ENCODE peak calls at places on chromosomes 7 and 10, in five cellular contexts. I is A549, R is neural progenitor cell, W is H9, X is neuronal stem cell. P is an unnamed sample.

GRCh38 chr7:32892521-32893224 is 1.1 kb upstream of the KBTBD2 start:
- DNase-seq in I (peak; percentile 41), R (peak; percentile 69), W (peak; percentile 46), X (no peak), P (peak; percentile 55)

GRCh38 chr7:83359108-83359507 is 196.4 kb upstream of the PCLO start:
- DNase-seq in I (no peak), R (no peak), W (no peak), X (no peak), P (no peak)

GRCh38 chr7:132164558-132165130 is 411.6 kb downstream of the PLXNA4 start:
- DNase-seq in I (no peak), R (no peak), W (no peak), X (no peak), P (no peak)

GRCh38 chr7:126700807-126701604 is 551.7 kb downstream of the GRM8 start:
- DNase-seq in I (peak; percentile 82), R (peak; percentile 20), W (peak; percentile 81), X (peak; percentile 21), P (peak; percentile 99)

GRCh38 chr10:45566415-45566814 is 106.2 kb downstream of the ZFAND4 start:
- DNase-seq in I (no peak), R (no peak), W (no peak), X (no peak), P (no peak)

GRCh38 chr10:100504101-100504500 is 15.6 kb downstream of the SEC31B start:
- DNase-seq in I (no peak), R (no peak), W (no peak), X (no peak), P (no peak)

GRCh38 chr10:89389254-89389653 is 3.2 kb upstream of the IFIT1 start:
- DNase-seq in I (peak; percentile 57), R (peak; percentile 11), W (no peak), X (no peak), P (peak; percentile 56)

GRCh38 chr10:68784476-68784875 is 42.9 kb upstream of the STOX1 start:
- DNase-seq in I (no peak), R (no peak), W (no peak), X (no peak), P (no peak)

GRCh38 chr10:37222046-37222445 is 96.6 kb downstream of the ANKRD30A start:
- DNase-seq in I (no peak), R (no peak), W (no peak), X (no peak), P (no peak)

GRCh38 chr7:70828366-70828765 is 303.6 kb upstream of the GALNT17 start:
- DNase-seq in I (no peak), R (no peak), W (no peak), X (no peak), P (no peak)

GRCh38 chr10:58754419-58755180 is 241.9 kb downstream of the BICC1 start:
- DNase-seq in I (no peak), R (no peak), W (no peak), X (no peak), P (no peak)

GRCh38 chr10:58755688-58756087 is 243.0 kb downstream of the BICC1 start:
- DNase-seq in I (peak; percentile 62), R (no peak), W (no peak), X (no peak), P (peak; percentile 58)

GRCh38 chr10:58756126-58756525 is 243.5 kb downstream of the BICC1 start:
- DNase-seq in I (no peak), R (no peak), W (no peak), X (no peak), P (peak; percentile 36)

GRCh38 chr10:58758311-58758710 is 245.6 kb downstream of the BICC1 start:
- DNase-seq in I (no peak), R (no peak), W (no peak), X (no peak), P (no peak)

DNA sequence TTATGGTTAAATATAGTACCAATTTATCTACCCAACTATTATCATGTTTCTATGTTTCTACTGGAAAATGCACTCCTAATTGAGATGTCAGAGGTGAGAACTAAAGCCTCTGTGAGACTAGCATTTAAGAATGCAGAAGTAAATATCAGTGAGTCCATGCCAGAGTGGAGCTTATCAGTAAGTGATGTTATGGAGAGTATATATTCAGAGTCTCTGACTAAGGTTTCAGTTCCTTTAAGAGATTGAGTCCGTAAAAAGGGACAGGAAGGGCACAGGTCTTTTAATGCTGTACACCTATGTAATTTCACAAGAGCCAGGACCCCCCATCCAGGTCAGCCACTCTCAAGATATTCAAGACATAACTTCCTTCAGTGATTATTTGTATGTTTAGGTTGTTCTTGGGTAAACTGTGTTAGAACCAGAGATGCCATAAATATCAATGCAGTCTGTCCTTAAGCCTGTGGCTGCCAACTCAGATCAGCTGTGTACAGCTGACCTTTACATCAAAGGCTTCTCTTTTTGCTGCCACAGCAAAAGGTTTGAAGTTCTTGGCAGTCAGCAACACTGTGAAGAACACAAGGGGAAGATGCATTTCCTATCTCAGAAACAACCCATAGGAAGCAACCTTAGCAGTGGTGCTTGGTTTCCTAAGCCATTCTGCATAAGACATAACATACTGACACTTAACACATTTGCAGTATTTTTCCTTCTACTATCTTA is 244.8 kb downstream of the BICC1 start:
- DNase-seq in I (no peak), R (no peak), W (no peak), X (no peak), P (peak; percentile 89)
- H3K4me2 ChIP-seq in I (peak overlapping the region; percentile 92), R (no peak overlapping the region), W (no peak overlapping the region), X (no peak overlapping the region), P (peak overlapping the region; percentile 85)

GRCh38 chr10:59651902-59652301 is 57.7 kb downstream of the SLC16A9 start:
- DNase-seq in I (no peak), R (no peak), W (no peak), X (no peak), P (no peak)

GRCh38 chr10:59649606-59650346 is 59.9 kb downstream of the SLC16A9 start:
- DNase-seq in I (no peak), R (no peak), W (no peak), X (no peak), P (no peak)

GRCh38 chr10:59657724-59658123 is 51.9 kb downstream of the SLC16A9 start:
- DNase-seq in I (no peak), R (no peak), W (no peak), X (no peak), P (no peak)

GRCh38 chr10:59655309-59655708 is 54.3 kb downstream of the SLC16A9 start:
- DNase-seq in I (no peak), R (no peak), W (no peak), X (no peak), P (no peak)

GRCh38 chr10:59654007-59654406 is 55.6 kb downstream of the SLC16A9 start:
- DNase-seq in I (no peak), R (no peak), W (no peak), X (no peak), P (peak; percentile 81)
- H3K4me2 ChIP-seq in I (no peak overlapping the region), R (no peak overlapping the region), W (no peak overlapping the region), X (no peak overlapping the region), P (peak overlapping the region; percentile 62)

GRCh38 chr10:109931153-109931552 is 7.8 kb upstream of the XPNPEP1 start:
- DNase-seq in I (no peak), R (no peak), W (no peak), X (no peak), P (no peak)

GRCh38 chr10:109933984-109934565 is 10.8 kb upstream of the XPNPEP1 start:
- DNase-seq in I (no peak), R (no peak), W (peak; percentile 65), X (no peak), P (no peak)

GRCh38 chr10:109932391-109932790 is 9.1 kb upstream of the XPNPEP1 start:
- DNase-seq in I (no peak), R (no peak), W (no peak), X (no peak), P (no peak)

GRCh38 chr10:109937460-109937859 is 14.1 kb upstream of the XPNPEP1 start:
- DNase-seq in I (no peak), R (no peak), W (no peak), X (no peak), P (no peak)

GRCh38 chr10:109934958-109935793 is 11.9 kb upstream of the XPNPEP1 start:
- DNase-seq in I (no peak), R (peak; percentile 88), W (peak; percentile 92), X (peak; percentile 61), P (no peak)
- H3K4me2 ChIP-seq in I (no peak overlapping the region), R (peak overlapping the region; percentile 57), W (peak overlapping the region; percentile 18), X (no peak overlapping the region), P (no peak overlapping the region)

GRCh38 chr10:61842755-61843497 is 58.6 kb upstream of the ARID5B start:
- DNase-seq in I (no peak), R (no peak), W (no peak), X (no peak), P (no peak)
- H3K4me2 ChIP-seq in I (no peak overlapping the region), R (no peak overlapping the region), W (no peak overlapping the region), X (no peak overlapping the region), P (no peak overlapping the region)

GRCh38 chr10:34988397-34989067 is 101.6 kb downstream of the CUL2 start:
- DNase-seq in I (no peak), R (no peak), W (no peak), X (no peak), P (no peak)
- H3K4me2 ChIP-seq in I (no peak overlapping the region), R (no peak overlapping the region), W (no peak overlapping the region), X (no peak overlapping the region), P (no peak overlapping the region)

GRCh38 chr7:77658928-77659327 is 37.3 kb upstream of the RSBN1L start:
- DNase-seq in I (no peak), R (no peak), W (no peak), X (no peak), P (no peak)

GRCh38 chr7:77662869-77663268 is 33.4 kb upstream of the RSBN1L start:
- DNase-seq in I (no peak), R (no peak), W (no peak), X (no peak), P (no peak)

GRCh38 chr7:77667459-77668090 is 28.7 kb upstream of the RSBN1L start:
- DNase-seq in I (no peak), R (no peak), W (no peak), X (no peak), P (no peak)

GRCh38 chr7:77665161-77665560 is 31.1 kb upstream of the RSBN1L start:
- DNase-seq in I (no peak), R (no peak), W (no peak), X (no peak), P (no peak)

DNA sequence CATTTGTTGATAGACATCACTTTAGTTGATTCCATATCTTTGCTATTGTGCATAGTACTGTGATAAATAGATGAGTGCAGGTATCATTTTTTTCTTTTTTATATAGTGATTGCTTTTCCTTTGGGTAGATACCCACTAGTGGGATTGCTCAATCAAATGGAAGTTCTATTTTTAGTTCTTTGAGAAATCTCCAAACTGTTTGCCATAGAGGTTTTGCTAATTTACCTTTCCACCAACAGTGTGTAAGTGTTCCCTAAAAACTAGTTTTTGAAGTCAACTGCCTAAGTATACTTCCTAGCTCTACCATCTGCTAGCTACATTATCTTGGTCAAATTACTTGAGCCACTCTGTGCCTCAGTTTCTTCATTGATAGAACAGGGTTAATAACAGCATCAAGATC is 31.5 kb upstream of the RSBN1L start:
- DNase-seq in I (no peak), R (no peak), W (no peak), X (no peak), P (no peak)
- H3K4me2 ChIP-seq in I (no peak overlapping the region), R (no peak overlapping the region), W (no peak overlapping the region), X (no peak overlapping the region), P (no peak overlapping the region)

DNA sequence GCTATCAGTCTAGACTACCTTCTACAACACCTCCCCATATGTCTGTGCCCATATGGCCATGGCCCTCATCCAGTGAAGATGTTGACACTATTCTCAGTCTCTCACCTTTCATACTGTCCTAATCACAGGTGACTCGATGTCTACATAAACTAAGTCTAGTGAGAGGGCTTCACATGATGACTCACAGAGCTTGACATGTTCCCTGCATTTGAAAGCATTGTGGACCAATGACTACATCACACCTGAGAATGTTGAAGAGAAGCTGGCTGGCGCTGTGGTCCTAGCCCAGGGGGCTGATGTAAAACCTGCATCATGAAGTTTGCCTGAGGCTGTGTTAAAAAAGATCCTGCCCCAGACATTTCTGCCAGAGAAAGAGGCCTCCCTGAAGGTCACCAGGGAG is 167.2 kb downstream of the NPSR1 start:
- DNase-seq in I (no peak), R (no peak), W (no peak), X (no peak), P (no peak)
- H3K4me2 ChIP-seq in I (no peak overlapping the region), R (no peak overlapping the region), W (no peak overlapping the region), X (no peak overlapping the region), P (no peak overlapping the region)

P was measured in MM.1S.